ENCODE peak calls at places on chromosomes 4 and X, in seven cellular contexts. M is CD8-positive, alpha-beta T cell; A is left ventricle myocardium superior; Z is fibroblast of villous mesenchyme; C is activated CD4-positive, CD25-positive, alpha-beta regulatory T cell; E is MCF 10A; V is brain microvascular endothelial cell. L is an unnamed sample.

GRCh38 chr4:61200991-61201526 is 933 bp downstream of the ADGRL3 start:
- DNase-seq in M (no peak), A (peak), Z (peak), C (no peak), E (peak), V (peak), L (no peak)

GRCh38 chr4:176753049-176753448 is 39.7 kb downstream of the VEGFC start:
- DNase-seq in M (no peak), A (no peak), Z (peak), C (no peak), E (peak), V (peak), L (no peak)

GRCh38 chr4:6271701-6272465 is 2.2 kb downstream of the WFS1 start:
- DNase-seq in M (no peak), A (peak), Z (no peak), C (no peak), E (no peak), V (no peak), L (no peak)

GRCh38 chr4:112854420-112854819 is 195.0 kb upstream of the ANK2 start:
- DNase-seq in M (no peak), A (no peak), Z (no peak), C (no peak), E (no peak), V (no peak), L (no peak)

GRCh38 chr4:118141240-118141639 is 107.0 kb downstream of the NDST3 start:
- DNase-seq in M (no peak), A (no peak), Z (no peak), C (no peak), E (no peak), V (no peak), L (no peak)

GRCh38 chrX:8868906-8869305 is 67.7 kb upstream of the FAM9A start:
- DNase-seq in M (no peak), A (no peak), Z (peak), C (no peak), E (peak), V (no peak), L (no peak)

GRCh38 chr4:61805979-61806378 is 605.9 kb downstream of the ADGRL3 start:
- DNase-seq in M (no peak), A (no peak), Z (no peak), C (no peak), E (peak), V (peak), L (no peak)

GRCh38 chr4:145734576-145735329 is 54.8 kb downstream of the C4orf51 start:
- DNase-seq in M (no peak), A (peak), Z (peak), C (no peak), E (peak), V (peak), L (no peak)

GRCh38 chrX:29490606-29491005 is 724.8 kb upstream of the MAGEB2 start:
- DNase-seq in M (no peak), A (no peak), Z (no peak), C (no peak), E (no peak), V (no peak), L (no peak)

GRCh38 chr4:20618010-20618409 is 82.2 kb upstream of the PACRGL start:
- DNase-seq in M (no peak), A (peak), Z (peak), C (no peak), E (no peak), V (no peak), L (no peak)

GRCh38 chr4:149645790-149646189 is 169.9 kb downstream of the IQCM start:
- DNase-seq in M (no peak), A (no peak), Z (no peak), C (no peak), E (peak), V (no peak), L (no peak)

GRCh38 chrX:100600340-100600739 is 15.6 kb downstream of the TNMD start:
- DNase-seq in M (no peak), A (no peak), Z (no peak), C (no peak), E (no peak), V (no peak), L (no peak)

GRCh38 chr4:121073672-121074386 is 1.5 kb upstream of the NDNF start:
- DNase-seq in M (no peak), A (no peak), Z (no peak), C (no peak), E (no peak), V (no peak), L (no peak)

GRCh38 chr4:4376074-4376473 is 10.8 kb upstream of the NSG1 start:
- DNase-seq in M (no peak), A (no peak), Z (no peak), C (no peak), E (no peak), V (no peak), L (no peak)